ENCODE peak calls at places on chromosomes 4 and X, in ten cellular contexts. U is neural crest cell; T is heart right ventricle; C is kidney; J is lung; G is progenitor cell of endocrine pancreas; M is CD8-positive, alpha-beta T cell; A is GM06990; D is fibroblast of pulmonary artery; X is AG04450. B is an unnamed sample.

GRCh38 chr4:135575041-135575440 is 1373.5 kb upstream of the PABPC4L start:
- DNase-seq in A (no peak), G (no peak), T (no peak), M (no peak), J (no peak), X (no peak), U (no peak), D (no peak), C (no peak), B (no peak)

GRCh38 chr4:22688236-22688635 is 4.5 kb upstream of the GBA3 start:
- DNase-seq in T (no peak), D (peak; percentile 10), J (no peak), C (no peak), U (no peak), G (no peak), A (no peak), X (no peak), M (no peak), B (no peak)

GRCh38 chr4:121307441-121308327 is 73.1 kb downstream of the QRFPR start:
- DNase-seq in G (no peak), U (no peak), J (no peak), X (no peak), M (no peak), T (no peak), C (no peak), D (peak; percentile 75), A (peak; percentile 53), B (no peak)

GRCh38 chr4:41428941-41429669 is 108.9 kb upstream of the LIMCH1 start:
- DNase-seq in D (no peak), G (no peak), M (no peak), A (no peak), T (no peak), X (no peak), C (no peak), J (peak; percentile 54), U (no peak), B (no peak)

GRCh38 chr4:6769138-6769983 is 13.2 kb upstream of the KIAA0232 start:
- DNase-seq in D (no peak), U (no peak), G (no peak), C (peak; percentile 23), M (peak; percentile 38), A (peak; percentile 26), X (no peak), T (no peak), J (no peak), B (no peak)

GRCh38 chrX:109374276-109374960 is 107.5 kb downstream of the GUCY2F start:
- DNase-seq in D (peak; percentile 4), A (no peak), M (no peak), X (no peak), T (no peak), C (no peak), G (no peak), J (no peak), U (no peak), B (no peak)

GRCh38 chr4:188113156-188113555 is 3.8 kb upstream of the TRIML2 start:
- DNase-seq in X (no peak), G (no peak), A (no peak), C (no peak), D (no peak), U (no peak), T (no peak), J (no peak), M (no peak), B (no peak)

GRCh38 chr4:124803641-124804040 is 91.1 kb upstream of the ANKRD50 start:
- DNase-seq in J (no peak), A (no peak), T (no peak), X (no peak), U (no peak), C (no peak), M (no peak), G (no peak), D (peak; percentile 63), B (no peak)

GRCh38 chr4:140777894-140778293 is 21.7 kb upstream of the TBC1D9 start:
- DNase-seq in A (peak; percentile 32), C (no peak), D (no peak), G (no peak), T (no peak), M (no peak), U (no peak), J (no peak), X (no peak), B (no peak)

GRCh38 chr4:85741921-85742591 is 267.1 kb downstream of the ARHGAP24 start:
- DNase-seq in M (no peak), G (no peak), C (no peak), D (no peak), X (no peak), T (peak; percentile 36), A (no peak), J (no peak), U (no peak), B (no peak)

GRCh38 chr4:77451530-77451929 is 154.1 kb upstream of the CXCL13 start:
- DNase-seq in T (no peak), J (no peak), U (no peak), D (no peak), C (no peak), A (no peak), G (no peak), X (no peak), M (no peak), B (no peak)

GRCh38 chrX:151384807-151385206 is 12.2 kb upstream of the VMA21 start:
- DNase-seq in J (no peak), G (no peak), X (no peak), T (no peak), U (no peak), A (no peak), M (no peak), D (no peak), C (no peak), B (no peak)

GRCh38 chrX:125202486-125203378 is 116.9 kb upstream of the TEX13C start:
- DNase-seq in U (peak; percentile 2), J (no peak), T (no peak), D (no peak), C (no peak), M (no peak), X (no peak), G (no peak), A (no peak), B (no peak)

GRCh38 chr4:177227636-177228035 is 82.0 kb upstream of the NEIL3 start:
- DNase-seq in U (no peak), A (no peak), G (no peak), D (no peak), T (no peak), M (no peak), C (peak; percentile 56), J (no peak), X (no peak), B (no peak)

GRCh38 chr4:186719925-186720694 is 3.5 kb downstream of the FAT1 start:
- DNase-seq in G (no peak), C (no peak), J (no peak), D (peak; percentile 75), U (peak; percentile 27), X (no peak), T (no peak), A (no peak), M (no peak), B (no peak)

DNA sequence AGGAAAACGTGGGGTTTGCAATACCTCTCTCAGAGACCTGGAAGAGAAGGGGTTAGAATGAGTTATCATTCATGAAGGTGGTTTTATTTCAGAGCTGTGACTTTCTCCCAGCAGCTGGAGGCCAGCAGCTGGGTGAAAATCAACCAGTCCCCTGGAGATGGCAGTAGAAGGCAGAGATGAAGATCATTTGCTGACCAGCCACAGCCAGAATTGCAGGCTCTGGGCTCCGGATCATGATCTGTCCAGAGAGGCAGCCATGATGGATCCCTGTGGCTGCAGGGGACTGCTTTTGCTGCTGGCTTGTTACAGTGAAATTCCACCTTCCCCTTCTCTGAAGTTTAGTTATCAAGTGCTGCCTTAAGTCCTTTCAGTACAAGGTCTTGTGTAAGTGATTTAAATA is 46.9 kb upstream of the TAB3 start:
- DNase-seq in M (no peak), X (no peak), C (no peak), G (no peak), J (no peak), D (peak; percentile 24), A (no peak), U (peak; percentile 5), T (peak; percentile 3), B (no peak)
- TF ChIP-seq CTCF in M (no peak), X (peak; percentile 31), C (peak; percentile 35), G (peak; percentile 41), J (no peak), D (peak; percentile 20), A (no peak), U (peak; percentile 43), T (no peak), B (peak; percentile 16)

GRCh38 chr4:10006604-10007435 is 14.5 kb downstream of the SLC2A9 start:
- DNase-seq in C (peak; percentile 87), U (no peak), A (peak; percentile 43), G (no peak), T (no peak), M (no peak), J (peak; percentile 76), X (no peak), D (peak; percentile 37), B (no peak)
- TF ChIP-seq CTCF in C (no peak), U (no peak), A (no peak), G (no peak), T (no peak), M (no peak), J (no peak), X (no peak), D (no peak), B (no peak)

GRCh38 chrX:101260435-101260834 is 30.7 kb downstream of the TAF7L start:
- DNase-seq in J (no peak), C (no peak), G (no peak), D (peak; percentile 9), U (no peak), X (no peak), M (no peak), A (no peak), T (no peak), B (no peak)
- TF ChIP-seq CTCF in J (no peak), C (no peak), G (peak; percentile 35), D (peak; percentile 19), U (no peak), X (peak; percentile 25), M (no peak), A (peak; percentile 23), T (no peak), B (peak; percentile 6)

GRCh38 chrX:627510-627964 is 3.1 kb upstream of the SHOX start:
- DNase-seq in D (no peak), M (no peak), A (no peak), T (no peak), J (no peak), G (no peak), U (no peak), X (no peak), C (no peak), B (no peak)

GRCh38 chrX:626745-627509 is 3.7 kb upstream of the SHOX start:
- DNase-seq in U (no peak), G (no peak), A (no peak), D (no peak), M (no peak), C (no peak), J (no peak), T (no peak), X (no peak), B (no peak)

GRCh38 chrX:623599-624323 is 6.8 kb upstream of the SHOX start:
- DNase-seq in U (no peak), G (no peak), X (no peak), A (no peak), D (peak; percentile 7), M (no peak), J (peak; percentile 22), T (no peak), C (no peak), B (no peak)

GRCh38 chrX:623268-623598 is 7.4 kb upstream of the SHOX start:
- DNase-seq in J (no peak), X (no peak), C (no peak), D (no peak), T (no peak), U (no peak), G (no peak), A (no peak), M (no peak), B (no peak)

GRCh38 chrX:625137-625691 is 5.4 kb upstream of the SHOX start:
- DNase-seq in M (no peak), A (no peak), C (no peak), X (no peak), G (no peak), U (no peak), T (no peak), D (no peak), J (no peak), B (no peak)
- TF ChIP-seq CTCF in M (no peak), A (no peak), C (no peak), X (no peak), G (no peak), U (no peak), T (no peak), D (no peak), J (no peak), B (no peak)